ENCODE peak calls at places on chromosomes 1 and 21, in seven cellular contexts. M is type B pancreatic cell, B is NCI-H187 treated with DMSO at 0.1 percent for 48 hours, I is AML-193, U is tibial artery, P is sigmoid colon, O is foreskin fibroblast. F is an unnamed sample.

GRCh38 chr1:169392406-169392805 is 24.4 kb downstream of the BLZF1 start:
- DNase-seq in M (no peak), B (no peak), I (peak; percentile 84), U (no peak), P (no peak), O (no peak), F (no peak)

GRCh38 chr1:230368363-230368762 is 57.8 kb downstream of the PGBD5 start:
- DNase-seq in M (no peak), B (no peak), I (no peak), U (no peak), P (no peak), O (no peak), F (no peak)

GRCh38 chr1:162854245-162854860 is 6.6 kb downstream of the CCDC190 start:
- DNase-seq in M (no peak), B (peak; percentile 48), I (peak; percentile 73), U (peak; percentile 54), P (no peak), O (peak; percentile 75), F (no peak)

GRCh38 chr1:231020816-231021215 is 19.2 kb downstream of the FAM89A start:
- DNase-seq in M (no peak), B (no peak), I (no peak), U (no peak), P (no peak), O (no peak), F (no peak)

GRCh38 chr1:226690460-226690982 is 48.6 kb downstream of the ITPKB start:
- DNase-seq in M (no peak), B (no peak), I (no peak), U (no peak), P (peak; percentile 81), O (no peak), F (no peak)

GRCh38 chr1:43563779-43564616 is 33.3 kb downstream of the PTPRF start:
- DNase-seq in M (no peak), B (peak; percentile 64), I (no peak), U (no peak), P (peak; percentile 78), O (no peak), F (no peak)

GRCh38 chr1:23216771-23217420 is 406 bp downstream of the HTR1D start:
- DNase-seq in M (peak; percentile 74), B (no peak), I (no peak), U (no peak), P (no peak), O (no peak), F (no peak)

GRCh38 chr1:119330062-119330939 is 38.3 kb upstream of the HAO2 start:
- DNase-seq in M (no peak), B (no peak), I (no peak), U (no peak), P (no peak), O (no peak), F (no peak)

GRCh38 chr21:25183577-25183976 is 423.7 kb downstream of the MRPL39 start:
- DNase-seq in M (no peak), B (no peak), I (no peak), U (no peak), P (no peak), O (no peak), F (no peak)

GRCh38 chr1:29642519-29642918 is 406.2 kb downstream of the PTPRU start:
- DNase-seq in M (no peak), B (no peak), I (no peak), U (no peak), P (no peak), O (no peak), F (peak; percentile 40)

GRCh38 chr1:28865997-28866650 is 48.2 kb upstream of the EPB41 start:
- DNase-seq in M (no peak), B (no peak), I (no peak), U (no peak), P (no peak), O (no peak), F (no peak)

GRCh38 chr1:167761400-167761799 is 39.6 kb downstream of the MPZL1 start:
- DNase-seq in M (no peak), B (no peak), I (peak; percentile 57), U (no peak), P (no peak), O (no peak), F (no peak)

GRCh38 chr1:87647436-87648177 is 318.9 kb downstream of the LMO4 start:
- DNase-seq in M (no peak), B (no peak), I (no peak), U (no peak), P (no peak), O (no peak), F (no peak)

GRCh38 chr1:170510163-170510562 is 21.8 kb upstream of the GORAB start:
- DNase-seq in M (no peak), B (no peak), I (no peak), U (no peak), P (no peak), O (no peak), F (no peak)